ENCODE peak calls at places on chromosome 9, in five cellular contexts. One of them, this sample, is unnamed.

GRCh38 chr9:89363311-89363670 is 45.0 kb downstream of the SECISBP2 start:
- DNase-seq in endothelial cell: no peak
- DNase-seq in astrocyte of the spinal cord: no peak
- DNase-seq in uterus: peak
- DNase-seq in left ventricle myocardium inferior: no peak
- DNase-seq in this sample: no peak

GRCh38 chr9:89677696-89678393 is 73.0 kb downstream of the GADD45G start:
- DNase-seq in endothelial cell: no peak
- DNase-seq in astrocyte of the spinal cord: no peak
- DNase-seq in uterus: no peak
- DNase-seq in left ventricle myocardium inferior: no peak
- DNase-seq in this sample: no peak

GRCh38 chr9:133839822-133840329 is 101.7 kb upstream of the SARDH start:
- DNase-seq in endothelial cell: peak
- DNase-seq in astrocyte of the spinal cord: no peak
- DNase-seq in uterus: no peak
- DNase-seq in left ventricle myocardium inferior: peak
- DNase-seq in this sample: no peak

GRCh38 chr9:137492464-137493162 is 33.5 kb upstream of the NSMF start:
- DNase-seq in endothelial cell: no peak
- DNase-seq in astrocyte of the spinal cord: no peak
- DNase-seq in uterus: no peak
- DNase-seq in left ventricle myocardium inferior: no peak
- DNase-seq in this sample: no peak

GRCh38 chr9:93127395-93127911 is 6.6 kb downstream of the NINJ1 start:
- DNase-seq in endothelial cell: no peak
- DNase-seq in astrocyte of the spinal cord: peak
- DNase-seq in uterus: peak
- DNase-seq in left ventricle myocardium inferior: peak
- DNase-seq in this sample: no peak

GRCh38 chr9:113737414-113738271 is 138.5 kb upstream of the ZNF618 start:
- DNase-seq in endothelial cell: peak
- DNase-seq in astrocyte of the spinal cord: peak
- DNase-seq in uterus: peak
- DNase-seq in left ventricle myocardium inferior: no peak
- DNase-seq in this sample: no peak

GRCh38 chr9:15936316-15936869 is 383.6 kb downstream of the CCDC171 start:
- DNase-seq in endothelial cell: no peak
- DNase-seq in astrocyte of the spinal cord: peak
- DNase-seq in uterus: peak
- DNase-seq in left ventricle myocardium inferior: peak
- DNase-seq in this sample: no peak

GRCh38 chr9:105656131-105656921 is 5.9 kb upstream of the TAL2 start:
- DNase-seq in endothelial cell: peak
- DNase-seq in astrocyte of the spinal cord: no peak
- DNase-seq in uterus: no peak
- DNase-seq in left ventricle myocardium inferior: peak
- DNase-seq in this sample: no peak

GRCh38 chr9:40913096-40913719 is 215.3 kb downstream of the FOXD4L6 start:
- DNase-seq in endothelial cell: no peak
- DNase-seq in astrocyte of the spinal cord: no peak
- DNase-seq in uterus: no peak
- DNase-seq in left ventricle myocardium inferior: no peak
- DNase-seq in this sample: no peak

GRCh38 chr9:99055384-99055783 is 49.5 kb upstream of the TGFBR1 start:
- DNase-seq in endothelial cell: no peak
- DNase-seq in astrocyte of the spinal cord: no peak
- DNase-seq in uterus: no peak
- DNase-seq in left ventricle myocardium inferior: no peak
- DNase-seq in this sample: no peak

GRCh38 chr9:75130621-75131020 is 42.3 kb downstream of the OSTF1 start:
- DNase-seq in endothelial cell: no peak
- DNase-seq in astrocyte of the spinal cord: peak
- DNase-seq in uterus: no peak
- DNase-seq in left ventricle myocardium inferior: no peak
- DNase-seq in this sample: no peak

GRCh38 chr9:2657427-2657826 is 35.8 kb downstream of the VLDLR start:
- DNase-seq in endothelial cell: no peak
- DNase-seq in astrocyte of the spinal cord: no peak
- DNase-seq in uterus: no peak
- DNase-seq in left ventricle myocardium inferior: no peak
- DNase-seq in this sample: no peak

GRCh38 chr9:134193912-134194535 is 29.7 kb upstream of the RNU6ATAC start:
- DNase-seq in endothelial cell: no peak
- DNase-seq in astrocyte of the spinal cord: no peak
- DNase-seq in uterus: no peak
- DNase-seq in left ventricle myocardium inferior: no peak
- DNase-seq in this sample: no peak

GRCh38 chr9:127776195-127776918 is 2.1 kb downstream of the SH2D3C start:
- DNase-seq in endothelial cell: peak
- DNase-seq in astrocyte of the spinal cord: no peak
- DNase-seq in uterus: no peak
- DNase-seq in left ventricle myocardium inferior: no peak
- DNase-seq in this sample: no peak

GRCh38 chr9:117783828-117784227 is 79.6 kb downstream of the TLR4 start:
- DNase-seq in endothelial cell: no peak
- DNase-seq in astrocyte of the spinal cord: no peak
- DNase-seq in uterus: no peak
- DNase-seq in left ventricle myocardium inferior: no peak
- DNase-seq in this sample: no peak

GRCh38 chr9:125460883-125461475 is 199.4 kb downstream of the GAPVD1 start:
- DNase-seq in endothelial cell: no peak
- DNase-seq in astrocyte of the spinal cord: peak
- DNase-seq in uterus: peak
- DNase-seq in left ventricle myocardium inferior: no peak
- DNase-seq in this sample: no peak

GRCh38 chr9:105841562-105841961 is 147.2 kb downstream of the TMEM38B start:
- DNase-seq in endothelial cell: no peak
- DNase-seq in astrocyte of the spinal cord: no peak
- DNase-seq in uterus: no peak
- DNase-seq in left ventricle myocardium inferior: no peak
- DNase-seq in this sample: no peak

GRCh38 chr9:101628173-101628572 is 33.4 kb upstream of the PPP3R2 start:
- DNase-seq in endothelial cell: peak
- DNase-seq in astrocyte of the spinal cord: peak
- DNase-seq in uterus: no peak
- DNase-seq in left ventricle myocardium inferior: no peak
- DNase-seq in this sample: no peak

GRCh38 chr9:121285835-121286687 is 18.1 kb downstream of the GSN start:
- DNase-seq in endothelial cell: no peak
- DNase-seq in astrocyte of the spinal cord: peak
- DNase-seq in uterus: peak
- DNase-seq in left ventricle myocardium inferior: peak
- DNase-seq in this sample: no peak

GRCh38 chr9:38621434-38622082 is 1.2 kb upstream of the ANKRD18A start:
- DNase-seq in endothelial cell: peak
- DNase-seq in astrocyte of the spinal cord: peak
- DNase-seq in uterus: no peak
- DNase-seq in left ventricle myocardium inferior: no peak
- DNase-seq in this sample: no peak

GRCh38 chr9:94269264-94269663 is 10.2 kb downstream of the ZNF169 start:
- DNase-seq in endothelial cell: no peak
- DNase-seq in astrocyte of the spinal cord: no peak
- DNase-seq in uterus: no peak
- DNase-seq in left ventricle myocardium inferior: no peak
- DNase-seq in this sample: no peak

GRCh38 chr9:95506692-95507455 is 9.9 kb downstream of the PTCH1 start:
- DNase-seq in endothelial cell: peak
- DNase-seq in astrocyte of the spinal cord: peak
- DNase-seq in uterus: peak
- DNase-seq in left ventricle myocardium inferior: peak
- DNase-seq in this sample: no peak

GRCh38 chr9:136791466-136792276 is 527 bp downstream of the TMEM141 start:
- DNase-seq in endothelial cell: peak
- DNase-seq in astrocyte of the spinal cord: peak
- DNase-seq in uterus: peak
- DNase-seq in left ventricle myocardium inferior: peak
- DNase-seq in this sample: no peak

GRCh38 chr9:120729796-120730195 is 15.5 kb upstream of the MEGF9 start:
- DNase-seq in endothelial cell: no peak
- DNase-seq in astrocyte of the spinal cord: no peak
- DNase-seq in uterus: no peak
- DNase-seq in left ventricle myocardium inferior: no peak
- DNase-seq in this sample: no peak

GRCh38 chr9:33510264-33511183 is 13.5 kb upstream of the ANKRD18B start:
- DNase-seq in endothelial cell: peak
- DNase-seq in astrocyte of the spinal cord: peak
- DNase-seq in uterus: peak
- DNase-seq in left ventricle myocardium inferior: peak
- DNase-seq in this sample: no peak
- TF ChIP-seq CTCF in endothelial cell: no peak
- TF ChIP-seq CTCF in astrocyte of the spinal cord: no peak
- TF ChIP-seq CTCF in uterus: no peak
- TF ChIP-seq CTCF in left ventricle myocardium inferior: no peak
- TF ChIP-seq CTCF in this sample: no peak

GRCh38 chr9:122837266-122837850 is 9.0 kb upstream of the PDCL start:
- DNase-seq in endothelial cell: no peak
- DNase-seq in astrocyte of the spinal cord: no peak
- DNase-seq in uterus: no peak
- DNase-seq in left ventricle myocardium inferior: no peak
- DNase-seq in this sample: no peak

GRCh38 chr9:122832194-122832593 is 3.8 kb upstream of the PDCL start:
- DNase-seq in endothelial cell: no peak
- DNase-seq in astrocyte of the spinal cord: no peak
- DNase-seq in uterus: no peak
- DNase-seq in left ventricle myocardium inferior: no peak
- DNase-seq in this sample: no peak

GRCh38 chr9:122835313-122835731 is 6.9 kb upstream of the PDCL start:
- DNase-seq in endothelial cell: peak
- DNase-seq in astrocyte of the spinal cord: no peak
- DNase-seq in uterus: no peak
- DNase-seq in left ventricle myocardium inferior: no peak
- DNase-seq in this sample: no peak
- TF ChIP-seq CTCF in endothelial cell: no peak
- TF ChIP-seq CTCF in astrocyte of the spinal cord: peak
- TF ChIP-seq CTCF in uterus: no peak
- TF ChIP-seq CTCF in left ventricle myocardium inferior: no peak
- TF ChIP-seq CTCF in this sample: no peak

DNA sequence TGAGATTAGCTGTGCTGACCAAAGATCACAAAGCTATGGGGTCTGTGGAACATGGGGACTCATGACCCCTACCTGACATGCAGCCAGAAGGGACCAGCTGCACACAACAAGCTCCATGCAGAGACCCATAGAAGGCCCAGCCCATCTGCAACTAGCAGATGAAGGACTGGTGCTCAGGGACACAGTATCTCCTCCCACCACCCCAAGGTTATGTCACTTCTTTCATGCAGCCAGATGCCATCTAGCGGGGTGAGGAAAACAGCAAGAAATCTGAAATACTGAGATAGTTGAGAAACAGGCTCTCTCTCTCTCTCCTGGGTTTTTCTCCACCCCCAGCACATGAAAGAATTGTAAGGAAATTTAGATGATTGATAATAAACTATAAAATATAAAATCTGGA is 161.3 kb upstream of the DAPK1 start:
- DNase-seq in endothelial cell: no peak
- DNase-seq in astrocyte of the spinal cord: no peak
- DNase-seq in uterus: no peak
- DNase-seq in left ventricle myocardium inferior: no peak
- DNase-seq in this sample: no peak
- TF ChIP-seq CTCF in endothelial cell: no peak
- TF ChIP-seq CTCF in astrocyte of the spinal cord: no peak
- TF ChIP-seq CTCF in uterus: no peak
- TF ChIP-seq CTCF in left ventricle myocardium inferior: no peak
- TF ChIP-seq CTCF in this sample: no peak

DNA sequence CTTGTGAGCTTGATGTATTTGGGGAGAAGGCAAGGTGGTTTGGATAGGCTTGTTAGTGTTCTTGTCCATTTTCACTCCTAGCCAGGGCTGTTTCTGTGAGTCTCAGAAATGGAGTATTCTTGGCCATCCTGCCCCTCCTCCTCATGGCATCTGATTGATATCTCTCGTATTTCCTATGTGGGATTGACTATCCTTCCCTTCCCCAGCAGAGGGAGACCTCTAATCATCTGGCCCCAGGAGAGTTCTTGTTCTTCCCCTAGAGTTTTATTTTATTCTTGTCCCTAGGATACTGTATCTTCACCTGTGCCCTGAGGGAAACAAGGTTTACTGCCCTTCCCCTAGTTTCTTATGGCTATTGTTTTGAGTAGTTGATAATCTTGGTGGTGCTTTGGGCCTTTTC is 114.4 kb downstream of the VPS13A start:
- DNase-seq in endothelial cell: peak
- DNase-seq in astrocyte of the spinal cord: no peak
- DNase-seq in uterus: no peak
- DNase-seq in left ventricle myocardium inferior: no peak
- DNase-seq in this sample: no peak
- TF ChIP-seq CTCF in endothelial cell: peak
- TF ChIP-seq CTCF in astrocyte of the spinal cord: peak
- TF ChIP-seq CTCF in uterus: no peak
- TF ChIP-seq CTCF in left ventricle myocardium inferior: peak
- TF ChIP-seq CTCF in this sample: no peak

GRCh38 chr9:5670079-5670478 is 41.2 kb downstream of the RIC1 start:
- DNase-seq in endothelial cell: no peak
- DNase-seq in astrocyte of the spinal cord: no peak
- DNase-seq in uterus: no peak
- DNase-seq in left ventricle myocardium inferior: no peak
- DNase-seq in this sample: no peak

GRCh38 chr9:5667391-5667790 is 38.5 kb downstream of the RIC1 start:
- DNase-seq in endothelial cell: no peak
- DNase-seq in astrocyte of the spinal cord: no peak
- DNase-seq in uterus: no peak
- DNase-seq in left ventricle myocardium inferior: no peak
- DNase-seq in this sample: no peak

DNA sequence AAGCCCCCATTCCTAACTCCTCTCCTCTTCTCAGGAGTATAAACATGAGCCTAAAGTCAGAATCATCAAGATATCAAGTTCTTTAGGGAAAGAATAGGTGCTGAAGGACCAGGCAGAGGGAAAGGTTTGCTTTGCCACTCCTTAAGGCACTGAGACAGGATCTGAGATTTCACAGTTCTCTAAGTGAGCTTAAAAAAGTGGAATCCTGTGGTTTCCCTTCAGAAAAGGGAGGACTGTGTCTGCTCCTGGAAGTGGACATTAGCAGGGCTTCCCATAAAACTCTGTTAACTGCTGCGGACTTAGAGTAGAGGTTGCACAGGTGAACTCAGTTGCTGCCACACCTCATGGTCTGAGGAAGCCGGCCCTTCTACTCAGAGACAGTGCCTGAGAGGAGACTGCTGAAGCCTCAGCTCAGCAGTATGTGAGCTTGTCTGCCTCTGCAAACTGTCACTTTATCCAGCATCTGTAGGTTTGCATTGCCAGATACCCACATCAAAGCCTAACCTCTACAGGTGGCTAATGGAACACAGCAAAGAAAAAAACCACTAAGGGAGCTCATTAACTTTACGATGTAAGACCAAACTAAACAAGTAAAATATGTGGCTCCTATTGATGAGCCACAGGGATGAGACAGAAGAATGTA is 42.9 kb downstream of the RIC1 start:
- DNase-seq in endothelial cell: no peak
- DNase-seq in astrocyte of the spinal cord: peak
- DNase-seq in uterus: no peak
- DNase-seq in left ventricle myocardium inferior: no peak
- DNase-seq in this sample: no peak
- TF ChIP-seq CTCF in endothelial cell: no peak
- TF ChIP-seq CTCF in astrocyte of the spinal cord: no peak
- TF ChIP-seq CTCF in uterus: no peak
- TF ChIP-seq CTCF in left ventricle myocardium inferior: no peak
- TF ChIP-seq CTCF in this sample: no peak